ENCODE peak calls at places on chromosomes 13 and 19, in four cellular contexts. O is fibroblast of the aortic adventitia, C is testis, Y is WTC11. A is an unnamed sample.

GRCh38 chr13:38821753-38822551 is 135.1 kb downstream of the FREM2 start:
- DNase-seq in O (no peak), Y (no peak), C (no peak), A (no peak)

GRCh38 chr19:23991170-23991569 is 76.5 kb downstream of the ZNF726 start:
- DNase-seq in Y (no peak), O (peak; percentile 4), C (no peak), A (no peak)

GRCh38 chr19:35562776-35563175 is 682 bp downstream of the ATP4A start:
- DNase-seq in Y (no peak), C (no peak), O (no peak), A (no peak)

GRCh38 chr19:10863107-10863700 is 8.1 kb upstream of the CARM1 start:
- DNase-seq in O (peak; percentile 61), Y (no peak), C (peak; percentile 56), A (peak; percentile 33)

GRCh38 chr19:38497907-38498306 is 64.4 kb downstream of the RYR1 start:
- DNase-seq in O (no peak), C (no peak), Y (no peak), A (no peak)

GRCh38 chr19:10878253-10878652 is 6.9 kb downstream of the CARM1 start:
- DNase-seq in C (no peak), O (no peak), Y (no peak), A (no peak)

GRCh38 chr19:14615628-14616027 is 32.7 kb downstream of the CLEC17A start:
- DNase-seq in O (no peak), C (no peak), Y (no peak), A (no peak)

GRCh38 chr19:40249201-40249600 is 22.7 kb upstream of the CCNP start:
- DNase-seq in O (no peak), C (no peak), Y (no peak), A (no peak)

GRCh38 chr19:29685326-29685725 is 20.1 kb downstream of the PLEKHF1 start:
- DNase-seq in C (no peak), O (peak; percentile 62), Y (no peak), A (no peak)

GRCh38 chr13:97573011-97573410 is 139.0 kb downstream of the RAP2A start:
- DNase-seq in C (no peak), O (no peak), Y (no peak), A (no peak)

GRCh38 chr13:97577026-97577425 is 143.1 kb downstream of the RAP2A start:
- DNase-seq in Y (no peak), C (no peak), O (no peak), A (no peak)

DNA sequence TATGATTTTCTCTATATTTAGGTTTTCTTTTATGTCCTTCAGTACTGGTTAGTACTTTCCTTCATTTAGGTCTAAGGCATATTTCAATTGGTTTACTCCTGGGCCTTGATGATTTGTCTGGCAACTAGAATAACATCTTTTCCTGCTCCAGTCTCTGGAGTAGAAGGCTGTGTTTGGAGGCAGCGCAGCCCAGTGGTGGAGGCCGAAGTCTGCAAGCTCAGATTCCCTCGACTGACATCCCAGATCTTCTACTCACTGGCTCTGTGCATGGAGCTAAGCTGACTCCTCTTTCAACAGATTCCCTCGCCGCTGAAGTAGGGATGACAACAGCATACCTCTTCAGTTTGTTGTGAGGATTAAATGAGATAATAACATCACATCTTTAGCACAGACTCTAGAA is 141.0 kb downstream of the RAP2A start:
- DNase-seq in Y (peak; percentile 58), O (peak; percentile 40), C (peak; percentile 40), A (peak; percentile 39)
- TF ChIP-seq CTCF in Y (no peak), O (peak; percentile 62), C (no peak), A (peak; percentile 62)

DNA sequence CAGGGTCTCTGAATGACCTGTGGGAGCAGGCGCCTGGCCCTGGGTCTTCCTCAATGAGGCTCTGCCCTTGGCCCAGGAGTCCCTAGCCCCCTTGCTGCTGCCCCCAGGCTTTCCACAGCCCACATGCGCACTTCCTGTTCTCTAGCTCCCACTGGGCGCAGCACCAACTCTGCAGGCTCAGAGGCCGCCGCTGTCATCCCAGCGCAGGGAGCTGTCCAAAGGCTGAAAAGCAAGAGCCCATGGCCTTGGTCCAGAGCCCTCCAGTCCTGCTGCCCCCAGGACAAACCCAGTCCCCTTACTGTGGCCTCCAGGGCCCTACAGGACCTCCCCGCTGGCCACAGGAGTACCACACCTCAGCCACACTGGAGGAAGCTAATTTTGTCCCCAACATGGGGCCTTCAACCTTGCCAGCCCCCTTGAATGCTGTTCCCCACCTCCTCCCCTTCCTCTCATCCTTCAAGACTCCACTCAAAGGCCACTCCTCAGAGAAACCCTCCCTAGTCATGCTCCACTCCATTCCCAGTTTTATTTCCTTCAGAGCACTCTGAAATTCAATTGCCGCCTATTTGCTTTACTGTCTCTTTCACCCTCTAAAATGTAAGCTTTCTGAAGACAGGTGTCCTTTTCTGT is 8.0 kb upstream of the POU2F2 start:
- DNase-seq in O (peak; percentile 70), Y (peak; percentile 91), C (peak; percentile 74), A (peak; percentile 45)
- TF ChIP-seq CTCF in O (no peak), Y (no peak), C (no peak), A (no peak)

GRCh38 chr13:34420975-34421719 is 520.9 kb upstream of the NBEA start:
- DNase-seq in C (no peak), O (no peak), Y (no peak), A (no peak)
- TF ChIP-seq CTCF in C (no peak), O (peak; percentile 31), Y (no peak), A (peak; percentile 45)

GRCh38 chr19:57350877-57351805 is at the start of gene ZNF304:
- DNase-seq in O (peak; percentile 95), C (peak; percentile 98), Y (peak; percentile 93), A (peak; percentile 95)

GRCh38 chr19:57357406-57357805 is 5.9 kb upstream of the TRAPPC2B start:
- DNase-seq in C (no peak), O (no peak), Y (no peak), A (no peak)

GRCh38 chr19:57348136-57348535 is 2.9 kb upstream of the ZNF304 start:
- DNase-seq in Y (no peak), C (no peak), O (peak; percentile 75), A (peak; percentile 44)

GRCh38 chr19:57355916-57356315 is 4.8 kb downstream of the ZNF304 start:
- DNase-seq in C (no peak), Y (no peak), O (no peak), A (no peak)

DNA sequence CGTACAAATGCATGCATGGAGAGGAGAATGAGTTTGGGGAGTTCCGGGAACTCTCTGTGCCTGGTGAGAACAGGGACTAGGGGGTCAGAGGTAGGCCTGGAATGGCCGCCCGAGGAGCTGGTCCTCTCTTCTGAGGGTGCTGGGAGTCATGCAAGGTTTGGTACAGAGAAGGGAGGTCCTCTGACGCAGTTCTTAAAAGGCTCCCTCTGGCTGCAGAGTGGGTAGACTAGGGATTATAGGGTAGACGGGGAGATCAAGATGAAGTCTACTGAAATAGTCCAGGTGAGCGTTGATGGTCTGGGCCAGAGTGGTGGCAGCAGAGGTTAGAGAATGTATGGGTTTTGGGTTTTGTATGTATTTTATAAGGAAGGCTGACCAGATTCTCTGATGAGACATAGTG is 796 bp downstream of the ZNF304 start:
- DNase-seq in C (no peak), Y (no peak), O (peak; percentile 2), A (peak; percentile 18)
- TF ChIP-seq CTCF in C (no peak), Y (no peak), O (no peak), A (peak; percentile 58)

GRCh38 chr13:97485328-97485727 is 51.4 kb downstream of the RAP2A start:
- DNase-seq in C (no peak), Y (no peak), O (no peak), A (no peak)

GRCh38 chr13:97484286-97484685 is 50.3 kb downstream of the RAP2A start:
- DNase-seq in Y (no peak), C (no peak), O (no peak), A (no peak)
- TF ChIP-seq CTCF in Y (no peak), C (no peak), O (no peak), A (no peak)

GRCh38 chr13:98467263-98467985 is 109.5 kb downstream of the STK24 start:
- DNase-seq in O (no peak), Y (no peak), C (no peak), A (no peak)

GRCh38 chr13:98468929-98469328 is 108.0 kb downstream of the STK24 start:
- DNase-seq in Y (no peak), O (no peak), C (no peak), A (no peak)

GRCh38 chr13:98468352-98468751 is 108.6 kb downstream of the STK24 start:
- DNase-seq in Y (no peak), O (no peak), C (no peak), A (no peak)

GRCh38 chr13:98462946-98463345 is 114.0 kb downstream of the STK24 start:
- DNase-seq in O (no peak), Y (no peak), C (peak; percentile 66), A (no peak)

DNA sequence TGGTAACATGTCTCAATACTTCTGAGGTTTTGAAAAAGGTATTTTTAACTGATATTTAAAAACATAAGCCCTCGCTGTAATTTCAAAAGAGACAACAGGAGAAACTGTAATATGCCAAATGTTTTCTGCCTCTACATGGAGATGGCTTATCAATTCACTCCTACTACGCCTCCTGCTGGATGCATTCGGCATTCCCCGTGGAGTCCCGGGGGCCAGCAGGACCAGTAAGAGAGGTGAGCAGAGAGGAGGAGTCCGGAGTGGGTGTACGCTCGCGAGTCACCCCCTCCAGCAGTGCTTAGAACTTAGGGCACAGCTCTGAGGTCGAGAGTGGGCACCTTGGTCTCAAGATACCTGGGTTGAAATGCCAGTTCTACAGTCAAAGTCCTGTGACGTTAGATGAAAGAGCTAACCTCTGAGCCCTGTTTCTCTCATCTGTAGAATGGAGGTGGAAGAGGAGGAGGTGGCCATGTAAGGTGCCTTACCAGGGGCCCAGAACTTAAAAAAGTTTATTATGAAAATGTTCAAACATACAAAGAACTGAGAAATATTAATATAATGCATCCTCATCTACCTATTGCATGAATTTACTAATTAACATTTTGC is 110.2 kb downstream of the STK24 start:
- DNase-seq in O (peak; percentile 45), C (peak; percentile 69), Y (peak; percentile 87), A (peak; percentile 49)
- TF ChIP-seq CTCF in O (peak; percentile 71), C (peak; percentile 25), Y (peak; percentile 74), A (peak; percentile 86)

GRCh38 chr19:51903192-51903591 is 1.6 kb downstream of the ZNF649 start:
- DNase-seq in Y (no peak), C (no peak), O (no peak), A (no peak)

GRCh38 chr19:51901860-51902259 is 3.0 kb downstream of the ZNF649 start:
- DNase-seq in O (no peak), Y (no peak), C (no peak), A (no peak)

DNA sequence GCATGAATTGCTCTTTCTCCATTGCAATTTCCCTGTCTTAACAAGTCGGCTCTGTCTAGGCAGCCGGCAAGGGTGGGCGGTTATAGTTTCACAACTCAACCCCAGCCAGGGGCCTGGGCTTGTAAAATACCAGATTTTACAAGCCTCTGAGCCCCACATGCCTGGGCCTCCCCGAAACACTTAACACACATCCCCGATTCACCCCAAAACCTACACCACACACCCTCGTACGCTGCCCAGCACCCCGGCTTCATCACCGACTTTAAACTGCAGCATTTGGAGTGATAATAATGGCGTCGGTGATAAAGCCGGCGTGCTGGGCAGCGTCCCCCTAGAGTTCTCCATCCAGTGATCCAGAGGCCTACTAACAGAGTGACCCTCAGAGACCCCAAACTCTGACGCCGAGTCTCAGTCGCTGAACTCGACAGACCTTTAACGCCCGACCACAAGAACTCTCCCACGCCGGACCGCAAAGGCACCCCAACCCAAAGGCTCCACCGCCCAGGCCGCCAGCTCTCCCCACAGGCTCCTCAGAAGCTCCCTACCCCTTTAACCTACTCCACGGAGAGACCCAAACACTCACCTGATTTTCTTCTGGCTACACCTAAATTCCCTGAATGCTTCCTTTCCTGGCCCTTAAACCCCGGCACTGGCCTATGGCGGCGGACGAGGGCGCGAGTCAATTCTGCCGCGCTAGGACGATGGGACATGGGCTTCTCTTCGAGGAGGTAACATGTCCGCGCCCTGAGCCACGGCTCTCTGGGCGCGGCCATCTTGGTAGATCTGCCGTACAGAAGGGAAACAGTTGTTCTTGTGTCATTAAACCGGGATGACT is at the start of gene ZNF649:
- DNase-seq in Y (peak; percentile 88), C (peak; percentile 92), O (peak; percentile 82), A (peak; percentile 77)
- TF ChIP-seq CTCF in Y (no peak), C (no peak), O (peak; percentile 4), A (no peak)